ENCODE peak calls at places on chromosomes 6 and 20, in six cellular contexts. V, I, Z, S, P and A are unnamed samples.

GRCh38 chr6:119608994-119609393 is 259.4 kb upstream of the MAN1A1 start:
- DNase-seq in V (no peak), S (no peak), P (no peak), Z (no peak), I (no peak), A (no peak)

GRCh38 chr6:1485678-1486077 is 96.3 kb downstream of the FOXF2 start:
- DNase-seq in Z (no peak), I (no peak), V (peak; percentile 97), S (peak; percentile 96), P (no peak), A (no peak)

GRCh38 chr20:24208652-24209051 is 220.1 kb upstream of the GGTLC1 start:
- DNase-seq in S (no peak), I (no peak), V (no peak), P (no peak), Z (no peak), A (no peak)

GRCh38 chr6:137094411-137095008 is 49.7 kb upstream of the IL20RA start:
- DNase-seq in S (peak; percentile 75), I (peak; percentile 91), V (peak; percentile 76), P (peak; percentile 11), Z (peak; percentile 34), A (peak; percentile 96)

GRCh38 chr6:90197854-90198496 is 98.7 kb downstream of the BACH2 start:
- DNase-seq in S (peak; percentile 86), I (no peak), P (no peak), V (peak; percentile 80), Z (no peak), A (no peak)

GRCh38 chr6:38846844-38847243 is 131.7 kb downstream of the DNAH8 start:
- DNase-seq in Z (no peak), V (peak; percentile 79), I (no peak), P (no peak), S (peak; percentile 36), A (no peak)

GRCh38 chr6:138972226-138972665 is 15.8 kb downstream of the REPS1 start:
- DNase-seq in V (peak; percentile 73), S (peak; percentile 51), I (no peak), P (no peak), Z (no peak), A (no peak)

GRCh38 chr6:112562348-112563220 is 215.5 kb downstream of the RFPL4B start:
- DNase-seq in S (peak; percentile 26), Z (no peak), I (no peak), V (no peak), P (no peak), A (no peak)

GRCh38 chr6:24484657-24485318 is 4.6 kb downstream of the GPLD1 start:
- DNase-seq in Z (no peak), I (no peak), S (peak; percentile 9), P (no peak), V (peak; percentile 47), A (no peak)

GRCh38 chr6:16669227-16669626 is 92.0 kb downstream of the ATXN1 start:
- DNase-seq in V (peak; percentile 88), P (peak; percentile 45), I (no peak), S (peak; percentile 84), Z (peak; percentile 47), A (no peak)

GRCh38 chr20:3222635-3223600 is 13.6 kb downstream of the ITPA start:
- DNase-seq in P (no peak), I (no peak), S (no peak), Z (no peak), V (peak; percentile 45), A (no peak)

GRCh38 chr20:23082846-23083552 is 3.1 kb downstream of the CD93 start:
- DNase-seq in I (no peak), P (no peak), V (peak; percentile 91), S (no peak), Z (no peak), A (no peak)

GRCh38 chr6:169234634-169235033 is 19.0 kb downstream of the THBS2 start:
- DNase-seq in I (no peak), S (no peak), P (no peak), V (no peak), Z (no peak), A (no peak)

GRCh38 chr6:29845405-29846006 is 17.9 kb downstream of the HLA-G start:
- DNase-seq in P (peak; percentile 16), I (peak; percentile 8), Z (no peak), V (peak; percentile 95), S (no peak), A (no peak)

GRCh38 chr20:59783020-59784010 is 150.1 kb downstream of the SYCP2 start:
- DNase-seq in I (no peak), P (no peak), S (peak; percentile 56), V (peak; percentile 41), Z (no peak), A (no peak)

DNA sequence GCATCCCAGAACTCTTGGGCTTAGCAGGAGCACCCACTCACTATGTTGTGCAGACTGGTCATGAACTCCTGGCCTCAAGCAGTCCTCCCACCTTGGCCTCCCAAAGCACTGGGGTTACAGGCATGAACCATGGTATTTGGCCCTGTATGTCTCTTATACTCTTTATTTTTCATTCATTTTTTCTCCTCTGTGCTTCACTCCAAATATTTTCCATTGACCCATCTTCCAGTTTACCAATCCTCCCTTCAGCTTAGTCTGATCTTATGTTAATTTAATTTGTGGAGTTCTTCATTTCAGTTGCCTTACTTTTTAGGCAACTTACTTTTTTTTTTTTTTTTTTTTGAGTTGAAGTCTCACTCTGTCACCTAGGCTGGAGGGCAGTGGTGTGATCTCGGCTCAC is 79.5 kb downstream of the EZR start:
- DNase-seq in I (no peak), P (no peak), Z (no peak), V (no peak), S (no peak), A (no peak)
- H3K36me3 ChIP-seq in I (peaks cover 1% of the 10 kb centered on the region), P (peaks cover 13% of the 10 kb centered on the region), Z (peaks cover 7% of the 10 kb centered on the region), V (no peaks in the 10 kb centered on the region), S (no peaks in the 10 kb centered on the region), A (no peaks in the 10 kb centered on the region)

GRCh38 chr6:78031228-78031627 is 378.4 kb downstream of the MEI4 start:
- DNase-seq in I (no peak), Z (no peak), V (no peak), S (no peak), P (no peak), A (no peak)

GRCh38 chr6:78020586-78020985 is 367.7 kb downstream of the MEI4 start:
- DNase-seq in P (no peak), I (no peak), S (no peak), V (no peak), Z (no peak), A (no peak)

DNA sequence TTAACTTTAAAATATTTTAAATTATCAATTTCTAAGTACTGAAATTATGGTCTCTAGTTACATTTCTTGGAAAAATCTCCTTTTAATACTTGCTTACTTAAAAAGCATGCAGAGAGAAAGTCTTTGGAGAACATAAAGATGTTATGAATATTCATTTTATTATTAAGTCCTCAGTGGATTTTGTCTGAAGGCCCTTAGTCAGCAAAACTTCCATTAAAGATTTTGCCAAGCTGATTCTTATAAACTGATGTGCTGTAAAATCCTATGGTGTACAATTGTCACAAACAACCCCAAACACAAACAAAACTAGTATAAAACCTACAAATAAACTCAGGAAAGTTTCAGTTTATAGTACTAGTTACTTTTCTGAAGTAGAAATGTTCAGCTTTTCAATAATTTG is 372.7 kb downstream of the MEI4 start:
- DNase-seq in S (no peak), Z (no peak), I (no peak), P (no peak), V (no peak), A (no peak)
- H3K36me3 ChIP-seq in S (no peaks in the 10 kb centered on the region), Z (no peaks in the 10 kb centered on the region), I (no peaks in the 10 kb centered on the region), P (no peaks in the 10 kb centered on the region), V (no peaks in the 10 kb centered on the region), A (no peaks in the 10 kb centered on the region)

GRCh38 chr20:39016496-39016895 is 54.4 kb downstream of the DHX35 start:
- DNase-seq in V (peak; percentile 83), P (no peak), S (no peak), I (no peak), Z (no peak), A (no peak)

GRCh38 chr20:39025883-39026282 is 63.7 kb downstream of the DHX35 start:
- DNase-seq in I (no peak), Z (no peak), P (no peak), V (no peak), S (no peak), A (no peak)

GRCh38 chr20:39019805-39020325 is 57.7 kb downstream of the DHX35 start:
- DNase-seq in V (no peak), P (no peak), S (no peak), Z (no peak), I (peak; percentile 79), A (no peak)

GRCh38 chr20:39016076-39016475 is 53.9 kb downstream of the DHX35 start:
- DNase-seq in S (no peak), V (peak; percentile 64), P (no peak), I (no peak), Z (no peak), A (no peak)

DNA sequence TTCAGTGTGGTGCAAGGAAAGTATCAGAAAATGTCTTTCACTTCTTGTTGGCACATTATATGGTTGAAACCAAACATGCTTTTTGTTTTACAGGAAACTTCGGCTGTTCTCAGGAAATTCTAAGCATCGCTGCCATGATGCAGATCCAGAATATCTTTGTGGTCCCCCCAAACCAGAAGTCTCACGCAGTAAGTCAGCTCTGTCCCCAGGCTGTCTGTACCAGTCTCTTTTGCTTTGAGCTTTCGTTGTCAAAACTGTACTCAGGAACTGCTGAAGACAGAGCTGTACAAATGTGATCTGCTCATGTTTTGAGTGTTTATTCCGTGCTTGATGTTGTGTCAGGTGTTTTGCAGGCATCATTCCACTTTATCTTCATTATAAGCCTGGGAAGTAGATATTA is 59.6 kb downstream of the DHX35 start:
- DNase-seq in P (no peak), V (no peak), I (peak; percentile 58), Z (no peak), S (no peak), A (no peak)
- H3K36me3 ChIP-seq in P (peaks cover 33% of the 10 kb centered on the region), V (peaks cover 5% of the 10 kb centered on the region), I (peaks cover 6% of the 10 kb centered on the region), Z (peaks cover 12% of the 10 kb centered on the region), S (peaks cover 43% of the 10 kb centered on the region), A (peaks cover 6% of the 10 kb centered on the region)

DNA sequence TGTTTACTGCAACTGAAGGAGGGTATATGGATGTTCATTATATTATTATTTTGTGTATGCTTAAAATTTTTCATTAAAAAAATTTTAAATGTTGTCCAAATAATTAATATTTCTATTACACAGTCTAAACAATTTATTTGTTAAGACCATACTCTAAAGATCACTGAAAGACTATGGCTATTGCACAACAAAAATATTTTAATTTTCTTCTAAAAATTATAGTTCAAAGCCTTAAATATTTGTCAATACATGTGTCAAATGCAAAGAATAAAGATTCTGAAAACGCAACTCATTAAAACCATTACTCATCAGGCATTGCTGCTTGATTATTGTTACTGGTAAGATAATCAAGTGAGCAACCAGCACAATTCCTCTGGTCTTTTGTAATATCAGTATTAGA is 2.2 kb downstream of the MMS22L start:
- DNase-seq in P (no peak), I (no peak), Z (no peak), V (no peak), S (no peak), A (no peak)
- H3K36me3 ChIP-seq in P (peaks cover 4% of the 10 kb centered on the region), I (no peaks in the 10 kb centered on the region), Z (no peaks in the 10 kb centered on the region), V (no peaks in the 10 kb centered on the region), S (no peaks in the 10 kb centered on the region), A (no peaks in the 10 kb centered on the region)